ENCODE peak calls at places on chromosomes 4 and X, in six cellular contexts. G is CD8-positive, alpha-beta T cell; V is hepatocyte; N is cardiac muscle cell; X is trophoblast cell; J is GM06990. S is an unnamed sample.

GRCh38 chr4:100929135-100929534 is 411.3 kb upstream of the EMCN start:
- DNase-seq in V (no peak), J (no peak), N (no peak), X (no peak), G (no peak), S (no peak)

GRCh38 chrX:102959471-102959870 is 22.4 kb downstream of the RAB40AL start:
- DNase-seq in G (no peak), N (no peak), J (no peak), V (no peak), X (no peak), S (no peak)

GRCh38 chr4:15651682-15652081 is 3.5 kb downstream of the FBXL5 start:
- DNase-seq in G (no peak), N (no peak), J (no peak), V (no peak), X (no peak), S (no peak)

GRCh38 chr4:153513596-153513995 is 47.4 kb downstream of the TMEM131L start:
- DNase-seq in X (no peak), N (peak; percentile 36), J (no peak), V (no peak), G (no peak), S (no peak)

GRCh38 chrX:23840674-23841073 is 57.7 kb downstream of the SAT1 start:
- DNase-seq in V (no peak), X (no peak), N (no peak), J (no peak), G (no peak), S (no peak)

GRCh38 chrX:112513154-112513553 is 166.6 kb downstream of the LHFPL1 start:
- DNase-seq in V (peak; percentile 56), G (no peak), X (peak; percentile 72), N (no peak), J (no peak), S (no peak)

GRCh38 chrX:55011294-55011693 is 11.1 kb downstream of the APEX2 start:
- DNase-seq in G (no peak), X (no peak), N (no peak), V (no peak), J (no peak), S (no peak)

GRCh38 chr4:94411296-94411695 is 40.4 kb upstream of the PDLIM5 start:
- DNase-seq in V (no peak), G (no peak), N (no peak), X (no peak), J (no peak), S (no peak)

GRCh38 chr4:25884040-25884788 is 21.4 kb upstream of the SEL1L3 start:
- DNase-seq in G (no peak), X (no peak), N (peak; percentile 66), V (no peak), J (no peak), S (peak; percentile 78)

DNA sequence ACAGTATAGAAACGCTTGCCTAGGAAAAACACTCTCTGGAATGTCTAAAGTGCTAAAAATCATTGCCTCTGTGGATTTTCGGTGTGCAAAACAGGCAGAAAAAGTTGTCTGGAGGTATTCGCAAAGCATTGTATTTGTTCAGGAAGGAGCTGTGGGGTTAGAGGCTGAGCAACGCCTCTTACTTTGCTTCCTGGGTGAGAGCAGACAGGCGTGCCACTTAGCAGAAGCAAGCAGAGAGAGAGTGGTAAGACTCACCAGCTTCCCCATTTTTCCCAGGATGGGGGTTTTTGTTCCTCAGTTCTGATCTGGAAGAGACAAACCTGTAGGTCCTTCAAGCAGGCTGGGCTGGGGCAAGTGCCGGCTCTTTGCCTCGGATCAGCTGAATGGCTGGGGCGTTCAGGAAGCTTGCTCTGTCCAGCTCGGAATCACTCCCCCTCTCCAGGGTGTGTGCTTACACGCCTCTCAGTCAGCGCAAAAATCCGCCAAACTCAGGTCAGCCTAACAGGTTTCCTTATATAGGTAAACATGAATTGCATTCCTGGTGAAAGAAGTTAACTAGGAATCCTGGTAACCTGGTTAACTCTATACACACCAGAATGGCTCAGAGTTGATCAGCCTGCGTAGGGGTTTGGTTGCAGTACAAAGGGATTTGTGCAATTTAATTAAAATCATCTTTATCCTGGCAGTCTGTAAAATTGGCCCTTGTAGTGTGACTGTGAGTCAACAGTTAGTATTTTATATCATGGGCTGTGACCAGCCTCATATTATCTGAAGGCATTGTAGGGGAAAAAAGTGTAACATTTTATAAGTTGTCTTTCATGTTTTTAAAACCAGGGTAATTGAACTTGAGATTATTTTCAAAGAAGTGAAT is 213.1 kb upstream of the MID1 start:
- DNase-seq in V (peak; percentile 65), X (no peak), J (no peak), G (no peak), N (peak; percentile 24), S (peak; percentile 16)
- H3K27me3 ChIP-seq in V (no peaks in the 10 kb centered on the region), X (no peaks in the 10 kb centered on the region), J (no peaks in the 10 kb centered on the region), G (no peaks in the 10 kb centered on the region), N (no peaks in the 10 kb centered on the region), S (no peaks in the 10 kb centered on the region)

DNA sequence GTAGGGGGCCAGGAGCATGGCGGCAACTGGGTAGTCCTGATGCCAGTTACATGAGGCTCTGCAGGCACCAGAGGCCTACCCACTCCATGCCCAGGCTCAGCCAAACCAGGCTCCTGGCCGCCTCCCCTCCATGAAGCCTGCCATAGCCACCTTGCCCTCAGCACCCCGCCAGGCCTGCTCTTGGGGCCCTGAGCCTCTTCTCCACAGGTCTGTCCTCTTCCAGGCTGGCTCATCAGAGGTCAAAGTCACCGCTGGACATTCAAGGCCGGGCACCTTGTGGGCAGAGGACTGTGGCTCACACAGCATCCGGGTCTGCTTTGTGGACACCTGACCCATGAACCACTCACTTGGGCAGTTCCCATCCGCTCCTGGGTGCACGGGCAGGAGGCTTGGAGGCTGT is 60.0 kb upstream of the AFAP1 start:
- DNase-seq in G (no peak), X (no peak), V (no peak), J (no peak), N (no peak), S (no peak)
- H3K27me3 ChIP-seq in G (no peaks in the 10 kb centered on the region), X (no peaks in the 10 kb centered on the region), V (no peaks in the 10 kb centered on the region), J (no peaks in the 10 kb centered on the region), N (no peaks in the 10 kb centered on the region), S (peaks cover 16% of the 10 kb centered on the region)

GRCh38 chrX:15663439-15663838 is 1.2 kb downstream of the CLTRN start:
- DNase-seq in V (no peak), N (no peak), G (no peak), J (no peak), X (no peak), S (no peak)

DNA sequence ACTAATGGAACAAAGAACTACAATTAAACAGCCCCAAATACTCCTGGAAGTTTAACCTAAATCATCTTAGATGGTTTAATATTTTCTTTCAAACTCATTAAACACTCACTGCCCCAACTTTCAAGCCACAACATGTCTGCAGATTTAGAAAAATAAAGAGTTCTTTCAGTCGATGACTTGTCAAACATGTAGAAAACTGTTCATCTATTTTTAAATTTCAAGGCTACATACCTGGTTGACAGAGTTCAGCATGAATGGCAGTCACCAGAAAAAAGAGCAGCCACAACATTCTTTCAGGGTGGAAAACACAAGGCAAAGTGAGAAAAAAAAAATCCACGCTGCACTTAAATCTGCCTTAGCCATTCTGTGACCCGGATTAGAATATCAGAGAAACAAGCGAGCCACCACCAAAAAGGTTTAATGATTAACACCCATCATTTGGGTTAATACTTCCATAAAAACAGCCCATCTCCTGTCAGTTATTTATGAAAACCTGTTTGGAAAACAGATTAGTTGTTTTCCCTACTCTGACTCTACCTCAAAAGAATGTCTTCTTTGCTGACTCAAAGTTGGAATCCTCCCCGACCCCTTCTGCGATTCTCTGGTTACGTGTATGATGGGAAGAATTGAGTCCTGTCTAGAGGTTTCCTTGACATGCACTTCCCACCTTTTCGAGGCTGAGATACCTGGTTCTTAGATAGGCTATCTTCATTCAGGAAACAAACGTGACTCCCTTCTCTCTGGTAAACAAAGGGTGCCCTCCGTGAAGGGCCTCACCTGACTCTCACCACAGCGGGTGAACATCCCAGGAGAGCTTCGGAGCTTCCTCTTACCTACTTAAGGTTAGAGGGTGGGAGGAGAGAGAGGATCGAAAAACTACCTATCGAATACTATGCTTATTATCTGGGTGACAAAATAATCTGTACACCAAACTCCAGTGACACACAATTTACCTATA is at the start of gene CLTRN:
- DNase-seq in J (no peak), V (peak; percentile 40), G (no peak), X (peak; percentile 2), N (no peak), S (no peak)
- H3K27me3 ChIP-seq in J (no peaks in the 10 kb centered on the region), V (no peaks in the 10 kb centered on the region), G (no peaks in the 10 kb centered on the region), X (no peaks in the 10 kb centered on the region), N (no peaks in the 10 kb centered on the region), S (no peaks in the 10 kb centered on the region)

GRCh38 chr4:185020293-185020808 is 2.1 kb downstream of the HELT start:
- DNase-seq in V (no peak), G (no peak), J (no peak), X (no peak), N (peak; percentile 35), S (no peak)
- H3K27me3 ChIP-seq in V (peaks cover 100% of the 10 kb centered on the region), G (peaks cover 4% of the 10 kb centered on the region), J (peaks cover 4% of the 10 kb centered on the region), X (peaks cover 89% of the 10 kb centered on the region), N (peaks cover 100% of the 10 kb centered on the region), S (peaks cover 83% of the 10 kb centered on the region)

GRCh38 chrX:132615396-132616131 is 126.7 kb upstream of the MBNL3 start:
- DNase-seq in N (peak; percentile 58), V (peak; percentile 70), G (peak; percentile 27), J (no peak), X (no peak), S (no peak)

GRCh38 chrX:132614297-132614696 is 125.5 kb upstream of the MBNL3 start:
- DNase-seq in X (no peak), N (no peak), J (no peak), G (no peak), V (no peak), S (no peak)

GRCh38 chrX:132610536-132610935 is 121.7 kb upstream of the MBNL3 start:
- DNase-seq in N (no peak), X (peak; percentile 60), V (no peak), G (no peak), J (no peak), S (no peak)

GRCh38 chrX:132613801-132614200 is 125.0 kb upstream of the MBNL3 start:
- DNase-seq in G (no peak), V (no peak), X (no peak), J (no peak), N (no peak), S (no peak)

GRCh38 chrX:132612990-132613564 is 124.2 kb upstream of the MBNL3 start:
- DNase-seq in J (no peak), X (no peak), G (no peak), V (peak; percentile 61), N (peak; percentile 56), S (no peak)
- H3K27me3 ChIP-seq in J (no peaks in the 10 kb centered on the region), X (no peaks in the 10 kb centered on the region), G (no peaks in the 10 kb centered on the region), V (no peaks in the 10 kb centered on the region), N (no peaks in the 10 kb centered on the region), S (no peaks in the 10 kb centered on the region)

GRCh38 chrX:18573556-18573955 is 98.4 kb downstream of the RS1 start:
- DNase-seq in G (no peak), N (no peak), V (no peak), X (no peak), J (no peak), S (no peak)
- H3K27me3 ChIP-seq in G (no peaks in the 10 kb centered on the region), N (no peaks in the 10 kb centered on the region), V (no peaks in the 10 kb centered on the region), X (no peaks in the 10 kb centered on the region), J (no peaks in the 10 kb centered on the region), S (no peaks in the 10 kb centered on the region)

GRCh38 chrX:133909888-133910287 is 75.5 kb downstream of the GPC3 start:
- DNase-seq in J (no peak), V (no peak), N (no peak), X (no peak), G (no peak), S (no peak)

GRCh38 chrX:133911816-133912495 is 73.4 kb downstream of the GPC3 start:
- DNase-seq in X (no peak), N (no peak), V (no peak), J (no peak), G (no peak), S (no peak)

GRCh38 chrX:133913009-133913408 is 72.4 kb downstream of the GPC3 start:
- DNase-seq in G (no peak), N (no peak), X (no peak), J (no peak), V (no peak), S (no peak)

GRCh38 chrX:133908223-133908622 is 77.2 kb downstream of the GPC3 start:
- DNase-seq in N (no peak), J (no peak), G (no peak), X (no peak), V (no peak), S (no peak)

GRCh38 chrX:133910539-133910938 is 74.9 kb downstream of the GPC3 start:
- DNase-seq in N (no peak), J (no peak), X (no peak), V (no peak), G (no peak), S (no peak)
- H3K27me3 ChIP-seq in N (no peaks in the 10 kb centered on the region), J (no peaks in the 10 kb centered on the region), X (no peaks in the 10 kb centered on the region), V (no peaks in the 10 kb centered on the region), G (no peaks in the 10 kb centered on the region), S (no peaks in the 10 kb centered on the region)

S was measured in kidney epithelial cell.